ENCODE peak calls at places on chromosomes 4 and X, in six cellular contexts. I is adrenal gland, Y is ovary, T is uterus, C is mammary epithelial cell, U is fibroblast of lung. L is an unnamed sample. For H3K4me1 and H3K36me3, the result is how much of the 10 kb centered on the place peaks cover.

GRCh38 chr4:143337600-143338287 is 1.1 kb downstream of the GAB1 start:
- DNase-seq in C (peak), U (peak), T (peak), I (peak), Y (peak), L (peak)

GRCh38 chr4:184477201-184477999 is 3.0 kb upstream of the IRF2 start:
- DNase-seq in U (no peak), Y (no peak), C (no peak), I (no peak), T (no peak), L (no peak)

GRCh38 chrX:41200785-41201184 is 115.5 kb downstream of the USP9X start:
- DNase-seq in Y (no peak), I (no peak), T (no peak), U (no peak), C (no peak), L (no peak)

GRCh38 chrX:133561251-133561650 is 146.0 kb upstream of the GPC4 start:
- DNase-seq in U (no peak), T (no peak), I (no peak), Y (no peak), C (no peak), L (no peak)

GRCh38 chr4:74715731-74716435 is 78.4 kb downstream of the BTC start:
- DNase-seq in C (peak), I (no peak), Y (no peak), T (no peak), U (no peak), L (no peak)

GRCh38 chr4:53914313-53915016 is 149.9 kb downstream of the CHIC2 start:
- DNase-seq in Y (no peak), C (peak), U (peak), I (no peak), T (no peak), L (no peak)

GRCh38 chrX:110108381-110108796 is 105.5 kb downstream of the TMEM164 start:
- DNase-seq in Y (no peak), C (no peak), U (peak), T (no peak), I (no peak), L (no peak)

GRCh38 chr4:85734446-85734845 is 259.5 kb downstream of the ARHGAP24 start:
- DNase-seq in T (no peak), U (no peak), C (peak), I (no peak), Y (no peak), L (no peak)

GRCh38 chr4:82823062-82823461 is 24.5 kb upstream of the SCD5 start:
- DNase-seq in T (no peak), Y (no peak), U (no peak), C (no peak), I (no peak), L (no peak)

GRCh38 chrX:47577424-47577823 is 4.8 kb upstream of the TIMP1 start:
- DNase-seq in Y (no peak), U (peak), T (no peak), C (no peak), I (no peak), L (no peak)

GRCh38 chr4:137312257-137312656 is 220.0 kb downstream of the PCDH18 start:
- DNase-seq in Y (no peak), U (peak), C (peak), T (no peak), I (no peak), L (no peak)

GRCh38 chr4:113695328-113696169 is 66.0 kb downstream of the CAMK2D start:
- DNase-seq in I (no peak), U (peak), C (no peak), Y (no peak), T (no peak), L (peak)

GRCh38 chr4:39305902-39306677 is 60.1 kb downstream of the RFC1 start:
- DNase-seq in U (peak), Y (no peak), C (no peak), T (no peak), I (no peak), L (no peak)

GRCh38 chr4:7326693-7327340 is 107.9 kb downstream of the PSAPL1 start:
- DNase-seq in I (no peak), C (no peak), T (no peak), U (no peak), Y (no peak), L (no peak)

GRCh38 chr4:152464030-152464823 is 71.7 kb downstream of the FBXW7 start:
- DNase-seq in T (no peak), Y (no peak), C (no peak), I (no peak), U (no peak), L (no peak)

GRCh38 chrX:38000706-38001105 is 5.6 kb upstream of the SYTL5 start:
- DNase-seq in U (no peak), Y (no peak), T (no peak), I (no peak), C (no peak), L (no peak)

GRCh38 chr4:139559692-139560091 is 3.7 kb upstream of the SETD7 start:
- DNase-seq in U (no peak), C (no peak), Y (no peak), I (no peak), T (no peak), L (no peak)

GRCh38 chrX:107226766-107227165 is 20.4 kb downstream of the DNAAF6 start:
- DNase-seq in I (no peak), Y (no peak), U (no peak), C (no peak), T (no peak), L (no peak)

GRCh38 chr4:70666369-70666768 is at the start of gene JCHAIN:
- DNase-seq in C (no peak), U (peak), I (no peak), T (no peak), Y (no peak), L (no peak)

GRCh38 chr4:40908702-40909362 is 159.1 kb downstream of the NSUN7 start:
- DNase-seq in C (peak), U (peak), I (peak), Y (peak), T (peak), L (peak)

GRCh38 chr4:128338634-128339355 is 51.2 kb upstream of the PGRMC2 start:
- DNase-seq in T (no peak), U (peak), I (no peak), C (peak), Y (no peak), L (no peak)

GRCh38 chrX:110327336-110327735 is 9.5 kb upstream of the AMMECR1 start:
- DNase-seq in T (no peak), C (no peak), I (no peak), Y (no peak), U (no peak), L (peak)

GRCh38 chr4:26061248-26061986 is 147.4 kb downstream of the SMIM20 start:
- DNase-seq in Y (no peak), C (peak), T (no peak), U (peak), I (no peak), L (no peak)

GRCh38 chr4:164379694-164380093 is 374.2 kb upstream of the SMIM31 start:
- DNase-seq in C (no peak), Y (no peak), I (no peak), T (no peak), U (no peak), L (no peak)

GRCh38 chr4:151667666-151668065 is 93.1 kb downstream of the GATB start:
- DNase-seq in I (no peak), U (no peak), T (no peak), C (no peak), Y (no peak), L (no peak)

GRCh38 chr4:32435320-32435719 is 1715.2 kb downstream of the PCDH7 start:
- DNase-seq in Y (no peak), I (no peak), C (no peak), U (no peak), T (no peak), L (no peak)

GRCh38 chr4:99679204-99679603 is 21.6 kb upstream of the C4orf54 start:
- DNase-seq in U (peak), C (no peak), T (no peak), I (peak), Y (peak), L (no peak)

GRCh38 chrX:107154787-107155620 is 36.4 kb upstream of the RBM41 start:
- DNase-seq in C (peak), T (no peak), Y (no peak), U (peak), I (no peak), L (no peak)

DNA sequence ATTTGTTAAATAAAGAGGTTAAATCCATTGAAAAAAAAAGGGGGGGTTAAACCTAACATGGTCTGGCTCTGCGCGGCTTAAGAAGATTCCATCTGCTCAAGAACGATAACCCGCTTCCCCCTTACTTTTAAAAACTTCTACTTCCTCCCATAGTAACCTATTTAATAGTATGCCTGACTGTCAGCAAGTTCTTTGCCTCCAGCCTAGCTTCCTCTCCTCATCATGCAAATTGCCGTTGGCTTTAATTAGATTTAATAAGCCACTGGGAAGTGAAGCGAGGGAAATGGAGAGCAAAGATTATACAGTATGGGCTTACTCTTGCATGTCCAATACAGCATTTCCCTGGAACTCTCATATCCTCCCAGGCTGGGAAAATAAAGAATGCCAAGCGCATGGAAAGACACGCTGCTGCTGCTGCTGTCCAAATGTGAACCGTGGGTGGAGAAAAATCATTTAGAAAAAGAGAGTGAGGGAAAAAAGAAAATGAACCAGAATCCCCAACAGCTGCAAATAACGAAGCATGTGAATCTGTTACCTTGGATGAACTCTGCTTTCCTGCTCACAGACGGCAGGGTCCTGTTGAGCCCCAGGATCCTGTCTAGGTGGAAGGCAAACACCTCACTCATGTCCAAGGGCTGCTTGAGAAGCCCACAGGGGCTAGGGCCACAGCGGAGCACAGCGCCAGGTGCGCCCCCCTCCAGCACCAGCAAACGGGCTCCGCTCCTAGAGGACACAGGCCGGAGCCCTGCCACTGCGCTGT is 2.7 kb downstream of the GASK1B start:
- DNase-seq in Y (no peak), C (peak), I (no peak), U (peak), T (no peak), L (no peak)
- H3K4me3 ChIP-seq in Y (peak), C (peak), I (peak), U (peak), T (peak), L (peak)

GRCh38 chr4:155701827-155702226 is 35.2 kb downstream of the GUCY1A1 start:
- DNase-seq in C (no peak), U (no peak), I (no peak), T (no peak), Y (no peak), L (no peak)
- H3K4me1 ChIP-seq in C (under half), U (under half), I (under half), T (under half), Y (under half), L (under half)

GRCh38 chr4:1225272-1226166 is 23.4 kb downstream of the CTBP1 start:
- DNase-seq in T (no peak), C (no peak), I (peak), Y (no peak), U (no peak), L (no peak)
- H3K36me3 ChIP-seq in T (under half), C (under half), I (half or more), Y (under half), U (half or more), L (under half)

GRCh38 chr4:122156819-122157218 is 4.7 kb downstream of the BLTP1 start:
- DNase-seq in Y (no peak), U (no peak), C (no peak), I (no peak), T (no peak), L (no peak)

GRCh38 chr4:122150896-122151295 is 1.2 kb upstream of the BLTP1 start:
- DNase-seq in C (no peak), Y (no peak), T (no peak), I (no peak), U (no peak), L (no peak)

GRCh38 chr4:122151982-122152698 is at the start of gene BLTP1:
- DNase-seq in C (peak), Y (peak), U (peak), T (peak), I (peak), L (peak)

DNA sequence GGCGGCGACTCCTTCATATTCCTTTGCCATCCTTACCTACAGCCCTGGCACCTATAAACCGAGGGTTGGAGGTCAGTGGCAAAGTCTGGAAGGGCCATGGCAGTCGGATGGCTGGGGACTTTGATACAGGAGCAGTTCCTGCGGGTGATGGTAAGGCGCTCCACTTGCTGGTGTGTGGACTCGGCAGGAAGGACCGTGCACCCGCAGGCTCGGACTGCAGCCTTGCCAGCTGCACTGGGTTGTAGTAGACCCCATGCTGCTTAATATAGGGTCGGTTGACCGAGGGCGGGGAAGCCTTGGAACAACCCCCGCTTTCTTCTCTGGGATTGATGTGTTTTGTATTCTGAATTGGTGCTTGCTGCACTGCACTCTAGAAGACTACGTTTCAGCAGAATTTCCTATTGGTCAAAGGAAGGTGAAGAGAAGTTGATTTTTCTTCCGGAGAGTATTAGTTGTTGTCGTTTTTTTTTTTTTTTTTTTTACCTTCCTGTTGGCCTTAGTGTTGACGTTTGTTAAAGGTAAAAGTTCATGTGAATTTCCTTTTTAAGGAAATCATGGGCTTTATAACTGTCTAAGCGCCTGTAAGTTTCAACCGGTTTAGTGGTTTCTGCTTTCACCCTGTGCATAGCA is 683 bp downstream of the BLTP1 start:
- DNase-seq in C (peak), I (peak), U (peak), Y (no peak), T (no peak), L (peak)
- H3K4me3 ChIP-seq in C (peak), I (peak), U (peak), Y (peak), T (peak), L (peak)

DNA sequence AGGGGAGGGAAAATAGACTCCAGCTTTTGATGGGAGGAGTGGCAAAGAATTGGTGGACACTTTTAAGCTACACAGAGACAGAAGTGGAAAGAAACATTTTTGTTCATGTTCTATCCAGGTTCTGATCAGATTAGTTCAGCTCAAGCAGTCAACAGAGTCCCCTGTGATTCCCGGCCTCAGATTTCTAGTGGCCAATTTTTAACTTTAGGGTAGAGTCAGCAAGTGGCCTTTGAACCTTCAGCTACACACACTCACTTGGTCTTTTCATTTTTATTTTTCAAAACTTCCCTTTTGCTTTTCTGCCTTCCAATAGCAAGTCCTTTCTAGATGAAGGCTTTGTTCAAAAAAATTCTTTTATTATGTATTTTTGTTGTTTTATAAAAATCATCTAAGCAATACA is 169.2 kb upstream of the RPS6KA3 start:
- DNase-seq in I (no peak), C (no peak), Y (no peak), T (no peak), U (no peak), L (no peak)
- H3K4me1 ChIP-seq in I (under half), C (under half), Y (under half), T (under half), U (under half), L (under half)

DNA sequence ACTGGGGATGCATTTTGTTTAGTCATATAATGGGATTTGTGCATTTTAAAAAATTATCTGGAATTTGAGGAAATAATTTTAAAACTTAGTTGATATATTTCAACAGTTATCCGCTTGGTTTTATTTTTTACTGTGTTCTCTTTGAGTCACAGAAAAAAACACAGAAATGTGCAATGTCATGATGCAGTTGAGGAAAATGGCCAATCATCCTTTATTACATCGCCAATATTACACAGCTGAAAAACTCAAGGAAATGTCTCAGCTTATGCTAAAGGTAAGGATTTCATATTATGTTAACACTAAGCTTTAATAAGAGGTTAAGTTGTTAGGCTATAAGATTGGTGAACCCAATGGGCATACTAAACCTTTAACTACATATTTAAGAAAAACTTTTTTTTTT is 63.9 kb downstream of the HPGDS start:
- DNase-seq in Y (no peak), T (no peak), I (no peak), C (no peak), U (no peak), L (no peak)
- H3K36me3 ChIP-seq in Y (under half), T (under half), I (half or more), C (under half), U (under half), L (under half)

DNA sequence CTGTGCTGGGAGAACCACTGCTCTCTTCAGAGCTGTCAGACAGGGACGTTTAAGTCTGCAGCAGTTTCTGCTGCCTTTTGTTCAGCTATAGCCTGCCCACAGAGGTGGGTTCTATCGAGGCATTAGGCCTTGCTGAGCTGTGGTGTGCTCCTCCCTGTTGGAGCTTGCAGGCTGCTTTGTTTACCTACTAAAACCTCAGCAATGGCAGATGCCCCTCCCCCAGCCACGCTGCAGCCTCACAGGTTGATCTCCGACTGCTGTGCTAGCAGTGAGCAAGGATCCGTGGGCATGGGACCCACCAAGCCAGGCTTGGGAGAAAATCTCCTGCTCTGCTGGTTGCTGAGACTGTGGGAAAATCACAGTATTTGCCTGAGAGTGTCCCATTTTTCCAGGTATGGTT is 133.8 kb upstream of the UBQLN2 start:
- DNase-seq in C (no peak), Y (no peak), I (no peak), U (no peak), T (no peak), L (no peak)
- H3K4me3 ChIP-seq in C (no peak), Y (no peak), I (no peak), U (no peak), T (no peak), L (no peak)

L was measured in Caco-2.